ENCODE peak calls at places on chromosome 9, in four cellular contexts. One of them, this sample, is unnamed.

GRCh38 chr9:113590991-113591898 is 127.7 kb downstream of the RGS3 start:
- DNase-seq in pancreas: peak
- DNase-seq in HS-27A: no peak
- DNase-seq in GM20000: peak
- DNase-seq in this sample: peak

GRCh38 chr9:17509698-17510097 is 69.2 kb upstream of the SH3GL2 start:
- DNase-seq in HS-27A: no peak
- DNase-seq in GM20000: no peak
- DNase-seq in pancreas: no peak
- DNase-seq in this sample: no peak

GRCh38 chr9:81371824-81372223 is 317.5 kb downstream of the TLE1 start:
- DNase-seq in HS-27A: no peak
- DNase-seq in pancreas: no peak
- DNase-seq in GM20000: no peak
- DNase-seq in this sample: no peak

GRCh38 chr9:120997502-120997901 is 52.6 kb downstream of the C5 start:
- DNase-seq in GM20000: no peak
- DNase-seq in HS-27A: no peak
- DNase-seq in pancreas: no peak
- DNase-seq in this sample: no peak

GRCh38 chr9:114163517-114163924 is 8.2 kb downstream of the COL27A1 start:
- DNase-seq in pancreas: peak
- DNase-seq in GM20000: no peak
- DNase-seq in HS-27A: no peak
- DNase-seq in this sample: peak

GRCh38 chr9:91426123-91426745 is 2.6 kb upstream of the NFIL3 start:
- DNase-seq in HS-27A: no peak
- DNase-seq in GM20000: peak
- DNase-seq in pancreas: no peak
- DNase-seq in this sample: peak

GRCh38 chr9:445033-445432 is 230.4 kb downstream of the DOCK8 start:
- DNase-seq in HS-27A: no peak
- DNase-seq in pancreas: no peak
- DNase-seq in GM20000: no peak
- DNase-seq in this sample: peak

GRCh38 chr9:133990366-133991210 is 1.5 kb downstream of the VAV2 start:
- DNase-seq in HS-27A: no peak
- DNase-seq in GM20000: no peak
- DNase-seq in pancreas: peak
- DNase-seq in this sample: peak

GRCh38 chr9:90965141-90965910 is 163.7 kb downstream of the SYK start:
- DNase-seq in pancreas: no peak
- DNase-seq in GM20000: no peak
- DNase-seq in HS-27A: no peak
- DNase-seq in this sample: no peak

GRCh38 chr9:91681461-91682305 is 258.1 kb upstream of the NFIL3 start:
- DNase-seq in pancreas: peak
- DNase-seq in HS-27A: peak
- DNase-seq in GM20000: peak
- DNase-seq in this sample: peak

GRCh38 chr9:22148876-22149637 is 140.0 kb upstream of the CDKN2B start:
- DNase-seq in GM20000: no peak
- DNase-seq in HS-27A: no peak
- DNase-seq in pancreas: no peak
- DNase-seq in this sample: no peak